ENCODE peak calls at places on chromosomes 1 and 21, in six cellular contexts. P, M, X, I, T and W are unnamed samples.

GRCh38 chr1:17437260-17438175 is 2.0 kb downstream of the RCC2 start:
- DNase-seq in P (peak), I (no peak), T (no peak), M (no peak), X (no peak), W (no peak)

GRCh38 chr1:206912445-206913095 is 9.2 kb downstream of the FCMR start:
- DNase-seq in I (peak), X (peak), P (peak), M (peak), T (peak), W (no peak)

GRCh38 chr1:153626929-153627796 is at the start of gene S100A13:
- DNase-seq in T (peak), I (peak), P (peak), X (peak), M (peak), W (no peak)

GRCh38 chr1:201310986-201311355 is 27.7 kb downstream of the PKP1 start:
- DNase-seq in P (no peak), T (no peak), I (no peak), M (no peak), X (peak), W (no peak)

GRCh38 chr1:198809247-198809646 is 170.4 kb downstream of the PTPRC start:
- DNase-seq in T (no peak), I (no peak), X (peak), P (no peak), M (no peak), W (no peak)

GRCh38 chr21:45988366-45989347 is 7.1 kb downstream of the COL6A1 start:
- DNase-seq in T (peak), M (no peak), X (no peak), P (peak), I (no peak), W (no peak)

GRCh38 chr21:43375006-43375826 is 51.7 kb downstream of the SIK1 start:
- DNase-seq in X (no peak), T (no peak), I (no peak), P (no peak), M (no peak), W (no peak)

GRCh38 chr1:196678510-196678884 is 26.7 kb downstream of the CFH start:
- DNase-seq in P (no peak), X (peak), I (peak), M (peak), T (no peak), W (no peak)

GRCh38 chr1:172484252-172484651 is 40.4 kb upstream of the PIGC start:
- DNase-seq in X (peak), M (no peak), T (no peak), P (no peak), I (no peak), W (no peak)

GRCh38 chr1:219323426-219323825 is 149.7 kb downstream of the LYPLAL1 start:
- DNase-seq in P (no peak), X (no peak), M (no peak), T (no peak), I (no peak), W (no peak)

GRCh38 chr1:93591291-93591832 is 90.3 kb downstream of the BCAR3 start:
- DNase-seq in I (no peak), M (no peak), T (no peak), X (no peak), P (no peak), W (no peak)

GRCh38 chr1:3906672-3907020 is 6.6 kb upstream of the C1orf174 start:
- DNase-seq in I (no peak), X (no peak), T (no peak), M (no peak), P (no peak), W (no peak)

GRCh38 chr1:177567393-177567792 is 396.6 kb downstream of the BRINP2 start:
- DNase-seq in P (peak), M (no peak), I (peak), X (peak), T (no peak), W (no peak)

GRCh38 chr1:196677781-196678509 is 26.1 kb downstream of the CFH start:
- DNase-seq in P (no peak), M (no peak), X (no peak), T (no peak), I (no peak), W (no peak)

GRCh38 chr1:172742599-172743500 is 83.9 kb downstream of the FASLG start:
- DNase-seq in T (no peak), I (no peak), M (no peak), X (peak), P (no peak), W (no peak)

GRCh38 chr21:16522512-16522911 is 792.7 kb downstream of the USP25 start:
- DNase-seq in P (no peak), X (peak), I (peak), M (no peak), T (no peak), W (no peak)

GRCh38 chr1:150874455-150875196 is 1.8 kb downstream of the ARNT start:
- DNase-seq in P (no peak), X (no peak), T (no peak), I (no peak), M (no peak), W (no peak)

GRCh38 chr1:234612352-234613127 is 2.6 kb upstream of the IRF2BP2 start:
- DNase-seq in I (peak), M (peak), T (peak), P (no peak), X (peak), W (peak)

GRCh38 chr1:180366386-180367068 is 135.8 kb downstream of the ACBD6 start:
- DNase-seq in T (no peak), X (no peak), M (no peak), P (no peak), I (no peak), W (no peak)

GRCh38 chr1:19894218-19894617 is 12.0 kb downstream of the OTUD3 start:
- DNase-seq in P (no peak), X (no peak), I (no peak), T (no peak), M (no peak), W (no peak)

DNA sequence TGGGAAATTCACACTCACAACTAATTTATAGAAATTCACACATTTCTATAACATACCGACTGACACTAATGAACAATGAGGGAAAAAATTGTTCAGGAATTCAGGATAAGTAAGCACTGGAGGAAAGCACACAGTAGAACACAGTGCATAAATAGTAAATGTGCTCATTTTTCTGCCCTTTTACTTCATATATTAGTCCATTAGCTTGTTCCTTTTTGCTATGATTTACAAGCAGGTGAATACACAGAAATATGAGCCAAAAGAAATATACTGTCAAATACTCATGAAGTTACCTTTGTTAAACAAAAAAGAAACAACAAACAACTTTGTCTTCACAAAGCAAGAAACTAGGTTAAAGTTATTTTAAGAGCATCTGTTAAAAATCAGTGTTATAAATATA is 11.3 kb downstream of the NRIP1 start:
- DNase-seq in X (no peak), T (no peak), P (no peak), I (no peak), M (no peak), W (no peak)
- TF ChIP-seq CTCF in X (no peak), T (no peak), P (no peak), I (no peak), M (no peak), W (no peak)

GRCh38 chr1:72845342-72845741 is 563.0 kb upstream of the NEGR1 start:
- DNase-seq in X (no peak), T (no peak), I (no peak), P (peak), M (no peak), W (no peak)
- TF ChIP-seq CTCF in X (no peak), T (no peak), I (peak), P (peak), M (peak), W (no peak)

GRCh38 chr1:38360807-38361206 is 314.2 kb upstream of the POU3F1 start:
- DNase-seq in I (no peak), P (no peak), T (no peak), X (no peak), M (no peak), W (no peak)
- TF ChIP-seq CTCF in I (no peak), P (no peak), T (no peak), X (no peak), M (no peak), W (no peak)

GRCh38 chr1:235864965-235865525 is 1.7 kb downstream of the LYST start:
- DNase-seq in X (no peak), M (no peak), I (no peak), T (no peak), P (no peak), W (no peak)

GRCh38 chr1:235867903-235868469 is 1.3 kb upstream of the LYST start:
- DNase-seq in T (no peak), P (no peak), I (no peak), M (no peak), X (no peak), W (no peak)

GRCh38 chr1:235866913-235867850 is 476 bp upstream of the LYST start:
- DNase-seq in I (peak), P (peak), M (peak), X (peak), T (peak), W (peak)

GRCh38 chr1:235865565-235866206 is 1.0 kb downstream of the LYST start:
- DNase-seq in X (peak), P (no peak), M (no peak), I (no peak), T (no peak), W (no peak)

DNA sequence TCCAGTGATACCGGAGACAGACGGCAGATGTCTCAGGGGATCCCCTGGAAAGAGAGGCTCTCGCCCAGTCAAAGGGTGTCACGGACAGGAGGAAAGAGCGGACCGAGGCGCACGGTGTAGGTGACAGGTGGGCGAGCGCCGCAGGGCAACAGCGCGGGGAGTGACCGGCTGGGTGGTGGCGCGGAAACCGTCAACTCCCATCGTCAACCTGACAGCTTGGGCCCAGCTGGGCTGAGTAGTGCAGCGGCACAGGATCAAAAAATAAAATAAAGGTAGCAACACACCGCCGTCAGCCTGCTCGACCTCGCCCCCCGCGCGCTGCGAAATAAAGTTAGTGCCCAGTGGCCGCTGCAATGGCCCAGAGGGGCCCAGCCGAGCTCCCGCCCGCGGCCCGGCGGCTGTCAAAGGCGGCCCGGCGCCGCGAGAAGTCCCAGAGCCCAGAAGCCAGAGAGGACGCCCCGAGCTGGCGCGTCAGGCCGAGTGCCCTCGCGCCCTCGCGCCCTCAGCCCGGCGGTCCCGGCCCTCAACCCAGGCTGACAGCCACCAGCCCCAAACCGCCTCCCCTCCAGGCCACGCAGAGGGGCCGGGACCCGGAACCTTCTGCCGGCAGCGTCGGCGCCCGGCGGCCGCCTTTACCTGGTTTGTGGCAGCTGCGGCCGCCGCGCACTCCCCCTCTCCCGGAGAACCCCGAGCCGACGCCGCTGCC is at the start of gene LYST:
- DNase-seq in X (peak), T (peak), P (peak), M (no peak), I (no peak), W (no peak)
- TF ChIP-seq CTCF in X (peak), T (peak), P (no peak), M (peak), I (peak), W (no peak)

GRCh38 chr1:44021581-44022321 is 9.5 kb downstream of the SLC6A9 start:
- DNase-seq in P (no peak), I (no peak), T (no peak), X (no peak), M (no peak), W (no peak)
- TF ChIP-seq CTCF in P (no peak), I (no peak), T (no peak), X (no peak), M (no peak), W (no peak)

DNA sequence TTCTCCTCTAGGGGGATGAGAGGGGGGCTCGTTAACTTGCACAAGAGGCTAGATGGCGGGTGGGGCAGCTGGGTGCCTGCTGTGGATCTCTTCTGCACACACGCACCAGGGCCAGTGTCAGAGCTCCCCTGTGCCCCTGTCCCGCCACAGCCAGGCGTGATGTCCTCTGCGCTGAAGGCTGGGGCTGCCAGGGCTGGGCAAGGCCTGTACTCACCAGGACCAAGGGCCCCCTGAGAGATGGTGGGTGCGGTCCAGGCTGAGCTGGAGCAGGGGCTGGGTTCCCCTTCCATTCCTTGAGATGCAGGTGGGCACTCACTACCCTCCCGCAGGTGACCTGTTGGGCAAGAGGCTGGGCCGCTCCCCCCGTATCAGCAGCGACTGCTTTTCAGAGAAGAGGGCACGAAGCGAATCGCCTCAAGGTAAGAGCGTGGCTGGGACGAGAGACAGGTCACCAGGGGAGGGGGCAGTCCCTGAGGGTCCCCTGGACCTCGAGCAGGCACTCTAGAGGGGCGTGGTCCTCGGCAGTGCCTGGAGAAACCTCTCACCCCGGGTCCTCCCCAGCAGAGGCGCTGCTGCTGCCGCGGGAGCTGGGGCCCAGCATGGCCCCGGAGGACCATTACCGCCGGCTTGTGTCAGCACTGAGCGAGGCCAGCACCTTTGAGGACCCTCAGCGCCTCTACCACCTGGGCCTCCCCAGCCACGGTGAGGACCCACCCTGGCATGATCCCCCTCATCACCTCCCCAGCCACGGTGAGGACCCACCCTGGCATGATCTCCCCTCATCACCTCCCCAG is 15.2 kb downstream of the SAMD11 start:
- DNase-seq in M (no peak), X (no peak), I (no peak), T (no peak), P (no peak), W (no peak)
- TF ChIP-seq CTCF in M (no peak), X (no peak), I (no peak), T (no peak), P (no peak), W (no peak)

DNA sequence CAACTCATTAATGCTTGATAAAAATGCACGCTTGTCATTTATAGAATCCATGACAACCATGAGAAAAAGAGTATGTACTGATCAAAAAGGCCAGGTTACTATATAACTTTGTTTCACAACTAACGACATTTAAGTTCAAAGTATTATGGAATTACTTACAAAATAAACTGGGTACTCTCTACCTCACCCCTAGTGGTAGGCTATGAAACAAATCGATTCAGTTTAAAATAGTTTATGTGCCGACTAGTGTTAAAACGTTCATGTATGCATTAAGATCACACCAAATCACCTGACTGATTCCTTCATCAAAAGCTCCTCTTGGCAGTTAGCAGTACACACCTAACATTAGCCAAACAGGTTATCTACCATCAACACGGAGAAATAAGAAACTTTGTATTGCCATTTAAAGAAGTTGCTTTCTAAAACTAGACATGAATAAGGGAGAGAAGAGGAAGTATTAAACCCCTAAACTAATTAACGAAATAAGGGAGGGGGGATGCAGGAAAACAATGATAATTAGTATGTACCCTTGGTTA is 137.1 kb downstream of the AKT3 start:
- DNase-seq in T (no peak), M (no peak), X (no peak), I (no peak), P (no peak), W (no peak)
- TF ChIP-seq CTCF in T (no peak), M (peak), X (no peak), I (peak), P (peak), W (no peak)

DNA sequence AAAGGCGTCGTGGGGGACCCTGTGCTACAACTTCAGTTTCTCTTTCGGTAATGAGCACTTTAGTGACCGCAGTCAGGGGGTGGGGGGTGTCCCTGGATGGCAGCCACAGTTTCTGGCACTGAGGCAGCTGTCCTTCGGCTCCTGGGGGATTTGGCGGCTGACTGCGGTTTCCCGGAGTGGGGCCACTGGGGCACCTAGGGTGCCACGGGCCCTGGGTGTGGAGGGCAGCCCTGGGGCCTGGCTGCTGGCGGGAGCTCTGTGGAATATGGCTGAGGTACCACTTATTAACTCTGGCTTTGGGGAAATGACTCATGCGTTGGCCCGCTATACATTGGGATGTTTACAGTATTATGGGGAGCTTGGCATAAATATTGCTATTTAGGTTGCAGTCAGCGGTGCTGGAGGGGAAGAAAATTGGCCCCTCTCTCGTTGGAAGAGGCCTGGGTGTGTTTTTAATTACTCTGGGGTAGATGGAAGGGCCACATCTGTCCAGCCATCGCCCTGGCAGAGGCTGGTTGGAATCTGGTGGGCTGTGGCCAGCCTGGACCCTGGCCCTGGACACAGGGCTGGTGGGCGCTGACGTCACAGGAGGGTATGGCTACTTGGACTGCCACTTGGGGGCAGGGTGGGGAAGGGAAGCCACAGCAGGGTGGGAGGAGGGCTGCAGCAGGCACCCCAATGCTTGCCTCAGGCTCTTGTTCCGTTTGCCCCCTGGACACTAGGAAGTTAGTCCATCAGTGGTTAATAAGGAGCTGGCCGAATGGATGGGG is 2.0 kb downstream of the EPHB2 start:
- DNase-seq in X (peak), T (no peak), I (no peak), M (peak), P (no peak), W (no peak)
- TF ChIP-seq CTCF in X (no peak), T (no peak), I (peak), M (no peak), P (no peak), W (no peak)

GRCh38 chr1:156928043-156928602 is 7.7 kb downstream of the LRRC71 start:
- DNase-seq in P (no peak), T (no peak), M (no peak), I (no peak), X (no peak), W (no peak)
- TF ChIP-seq CTCF in P (peak), T (no peak), M (no peak), I (no peak), X (no peak), W (no peak)

DNA sequence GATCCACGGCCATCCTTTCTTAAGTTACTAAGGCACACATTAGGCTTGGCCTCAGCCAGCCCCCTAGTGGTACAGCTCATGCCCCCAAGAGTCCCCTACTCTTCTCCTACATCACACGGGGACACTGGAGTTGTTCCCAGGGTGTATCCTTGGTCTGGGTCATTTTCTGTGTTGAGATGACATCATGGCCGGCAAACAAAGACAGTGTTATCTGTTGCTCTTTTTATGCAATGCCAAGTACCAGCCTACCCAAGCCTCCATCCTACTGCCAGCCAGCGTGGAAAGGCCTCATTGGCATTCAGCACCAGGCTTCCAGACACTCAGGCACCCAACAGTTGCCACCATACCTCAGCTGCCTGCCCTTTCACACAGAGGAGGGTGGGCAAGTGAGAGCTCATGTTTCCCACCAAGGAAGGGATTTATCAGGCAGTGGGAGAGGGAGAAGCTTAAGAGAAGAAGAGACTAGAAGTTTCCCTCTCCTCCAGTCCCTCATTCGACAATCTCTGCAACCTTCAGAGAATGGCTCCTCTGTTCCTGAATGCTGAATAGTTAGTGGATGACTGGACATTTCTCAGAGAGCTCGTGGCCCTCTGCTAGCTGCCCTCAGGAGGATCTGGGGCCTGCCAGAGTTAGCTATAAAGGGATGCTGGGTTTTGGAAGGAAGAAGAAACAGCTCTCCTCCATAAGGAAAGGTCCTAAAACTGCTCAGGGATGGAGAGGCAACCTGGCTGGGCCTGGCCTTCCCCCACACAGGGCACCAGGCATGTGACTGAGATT is 17.7 kb downstream of the CBR1 start:
- DNase-seq in P (no peak), X (no peak), I (no peak), M (no peak), T (no peak), W (no peak)
- TF ChIP-seq CTCF in P (no peak), X (no peak), I (peak), M (peak), T (no peak), W (no peak)